ENCODE peak calls at places on chromosomes 1 and 21, in eight cellular contexts. One of them, this sample, is unnamed. For H3K36me3, the result is how much of the 10 kb centered on the place peaks cover.

GRCh38 chr21:42737969-42738590 is 84.7 kb downstream of the PDE9A start:
- DNase-seq in psoas muscle: peak
- DNase-seq in left lung: no peak
- DNase-seq in spleen: peak
- DNase-seq in heart left ventricle: peak
- DNase-seq in suprapubic skin: no peak
- DNase-seq in IMR-90: no peak
- DNase-seq in gastrocnemius medialis: no peak
- DNase-seq in this sample: no peak

GRCh38 chr1:48627467-48627866 is 149.2 kb downstream of the BEND5 start:
- DNase-seq in psoas muscle: no peak
- DNase-seq in left lung: no peak
- DNase-seq in spleen: no peak
- DNase-seq in heart left ventricle: no peak
- DNase-seq in suprapubic skin: no peak
- DNase-seq in IMR-90: no peak
- DNase-seq in gastrocnemius medialis: no peak
- DNase-seq in this sample: no peak

GRCh38 chr1:186374313-186375151 is 521 bp downstream of the TPR start:
- DNase-seq in psoas muscle: no peak
- DNase-seq in left lung: no peak
- DNase-seq in spleen: no peak
- DNase-seq in heart left ventricle: peak
- DNase-seq in suprapubic skin: no peak
- DNase-seq in IMR-90: peak
- DNase-seq in gastrocnemius medialis: peak
- DNase-seq in this sample: peak

GRCh38 chr1:201883266-201883665 is 5.4 kb upstream of the SHISA4 start:
- DNase-seq in psoas muscle: no peak
- DNase-seq in left lung: no peak
- DNase-seq in spleen: no peak
- DNase-seq in heart left ventricle: no peak
- DNase-seq in suprapubic skin: no peak
- DNase-seq in IMR-90: no peak
- DNase-seq in gastrocnemius medialis: no peak
- DNase-seq in this sample: no peak

GRCh38 chr1:207920481-207921050 is 9.6 kb upstream of the CD34 start:
- DNase-seq in psoas muscle: no peak
- DNase-seq in left lung: no peak
- DNase-seq in spleen: no peak
- DNase-seq in heart left ventricle: no peak
- DNase-seq in suprapubic skin: no peak
- DNase-seq in IMR-90: no peak
- DNase-seq in gastrocnemius medialis: no peak
- DNase-seq in this sample: no peak

GRCh38 chr1:74534241-74534640 is 21.8 kb upstream of the LRRC53 start:
- DNase-seq in psoas muscle: no peak
- DNase-seq in left lung: no peak
- DNase-seq in spleen: no peak
- DNase-seq in heart left ventricle: no peak
- DNase-seq in suprapubic skin: no peak
- DNase-seq in IMR-90: no peak
- DNase-seq in gastrocnemius medialis: no peak
- DNase-seq in this sample: no peak

GRCh38 chr21:34640858-34641257 is 25.9 kb upstream of the RCAN1 start:
- DNase-seq in psoas muscle: no peak
- DNase-seq in left lung: no peak
- DNase-seq in spleen: no peak
- DNase-seq in heart left ventricle: no peak
- DNase-seq in suprapubic skin: no peak
- DNase-seq in IMR-90: peak
- DNase-seq in gastrocnemius medialis: no peak
- DNase-seq in this sample: no peak

GRCh38 chr1:117237701-117238413 is 27.1 kb upstream of the VTCN1 start:
- DNase-seq in psoas muscle: no peak
- DNase-seq in left lung: no peak
- DNase-seq in spleen: no peak
- DNase-seq in heart left ventricle: no peak
- DNase-seq in suprapubic skin: no peak
- DNase-seq in IMR-90: no peak
- DNase-seq in gastrocnemius medialis: no peak
- DNase-seq in this sample: no peak

GRCh38 chr1:24426738-24427468 is 11.3 kb downstream of the NIPAL3 start:
- DNase-seq in psoas muscle: no peak
- DNase-seq in left lung: no peak
- DNase-seq in spleen: no peak
- DNase-seq in heart left ventricle: no peak
- DNase-seq in suprapubic skin: no peak
- DNase-seq in IMR-90: no peak
- DNase-seq in gastrocnemius medialis: no peak
- DNase-seq in this sample: no peak

GRCh38 chr1:186620951-186621350 is 59.3 kb downstream of the PTGS2 start:
- DNase-seq in psoas muscle: no peak
- DNase-seq in left lung: no peak
- DNase-seq in spleen: no peak
- DNase-seq in heart left ventricle: no peak
- DNase-seq in suprapubic skin: no peak
- DNase-seq in IMR-90: peak
- DNase-seq in gastrocnemius medialis: no peak
- DNase-seq in this sample: no peak

GRCh38 chr21:13937236-13937635 is 273.5 kb downstream of the LIPI start:
- DNase-seq in psoas muscle: no peak
- DNase-seq in left lung: no peak
- DNase-seq in spleen: no peak
- DNase-seq in heart left ventricle: no peak
- DNase-seq in suprapubic skin: no peak
- DNase-seq in IMR-90: no peak
- DNase-seq in gastrocnemius medialis: no peak
- DNase-seq in this sample: no peak

GRCh38 chr21:41638201-41638790 is 128.6 kb downstream of the RIPK4 start:
- DNase-seq in psoas muscle: no peak
- DNase-seq in left lung: no peak
- DNase-seq in spleen: no peak
- DNase-seq in heart left ventricle: no peak
- DNase-seq in suprapubic skin: no peak
- DNase-seq in IMR-90: no peak
- DNase-seq in gastrocnemius medialis: no peak
- DNase-seq in this sample: no peak

GRCh38 chr1:56901720-56902119 is 47.1 kb downstream of the C8A start:
- DNase-seq in psoas muscle: no peak
- DNase-seq in left lung: no peak
- DNase-seq in spleen: no peak
- DNase-seq in heart left ventricle: no peak
- DNase-seq in suprapubic skin: no peak
- DNase-seq in IMR-90: peak
- DNase-seq in gastrocnemius medialis: no peak
- DNase-seq in this sample: no peak

GRCh38 chr1:159924791-159925712 is at the start of gene TAGLN2:
- DNase-seq in psoas muscle: peak
- DNase-seq in left lung: peak
- DNase-seq in spleen: peak
- DNase-seq in heart left ventricle: peak
- DNase-seq in suprapubic skin: peak
- DNase-seq in IMR-90: peak
- DNase-seq in gastrocnemius medialis: peak
- DNase-seq in this sample: peak
- TF ChIP-seq CTCF in psoas muscle: no peak
- TF ChIP-seq CTCF in left lung: no peak
- TF ChIP-seq CTCF in spleen: no peak
- TF ChIP-seq CTCF in heart left ventricle: no peak
- TF ChIP-seq CTCF in suprapubic skin: no peak
- TF ChIP-seq CTCF in IMR-90: no peak
- TF ChIP-seq CTCF in gastrocnemius medialis: no peak
- TF ChIP-seq CTCF in this sample: no peak

GRCh38 chr1:223803211-223803610 is 42.5 kb downstream of the TP53BP2 start:
- DNase-seq in psoas muscle: no peak
- DNase-seq in left lung: no peak
- DNase-seq in spleen: no peak
- DNase-seq in heart left ventricle: no peak
- DNase-seq in suprapubic skin: no peak
- DNase-seq in IMR-90: no peak
- DNase-seq in gastrocnemius medialis: no peak
- DNase-seq in this sample: no peak
- H3K36me3 ChIP-seq in psoas muscle: half or more
- H3K36me3 ChIP-seq in left lung: half or more
- H3K36me3 ChIP-seq in spleen: half or more
- H3K36me3 ChIP-seq in heart left ventricle: half or more
- H3K36me3 ChIP-seq in suprapubic skin: half or more
- H3K36me3 ChIP-seq in IMR-90: under half
- H3K36me3 ChIP-seq in gastrocnemius medialis: under half
- H3K36me3 ChIP-seq in this sample: half or more

GRCh38 chr1:14113841-14114567 is 414.0 kb downstream of the PRDM2 start:
- DNase-seq in psoas muscle: peak
- DNase-seq in left lung: peak
- DNase-seq in spleen: no peak
- DNase-seq in heart left ventricle: peak
- DNase-seq in suprapubic skin: no peak
- DNase-seq in IMR-90: peak
- DNase-seq in gastrocnemius medialis: no peak
- DNase-seq in this sample: peak
- TF ChIP-seq CTCF in psoas muscle: no peak
- TF ChIP-seq CTCF in left lung: peak
- TF ChIP-seq CTCF in spleen: peak
- TF ChIP-seq CTCF in heart left ventricle: peak
- TF ChIP-seq CTCF in suprapubic skin: no peak
- TF ChIP-seq CTCF in IMR-90: no peak
- TF ChIP-seq CTCF in gastrocnemius medialis: no peak
- TF ChIP-seq CTCF in this sample: peak

GRCh38 chr1:193121616-193122593 is at the start of gene CDC73:
- DNase-seq in psoas muscle: peak
- DNase-seq in left lung: peak
- DNase-seq in spleen: peak
- DNase-seq in heart left ventricle: peak
- DNase-seq in suprapubic skin: peak
- DNase-seq in IMR-90: peak
- DNase-seq in gastrocnemius medialis: peak
- DNase-seq in this sample: peak
- H3K36me3 ChIP-seq in psoas muscle: under half
- H3K36me3 ChIP-seq in left lung: under half
- H3K36me3 ChIP-seq in spleen: under half
- H3K36me3 ChIP-seq in heart left ventricle: under half
- H3K36me3 ChIP-seq in suprapubic skin: under half
- H3K36me3 ChIP-seq in IMR-90: under half
- H3K36me3 ChIP-seq in gastrocnemius medialis: under half
- H3K36me3 ChIP-seq in this sample: under half

GRCh38 chr1:33428661-33429060 is 2.2 kb downstream of the PHC2 start:
- DNase-seq in psoas muscle: no peak
- DNase-seq in left lung: no peak
- DNase-seq in spleen: no peak
- DNase-seq in heart left ventricle: no peak
- DNase-seq in suprapubic skin: no peak
- DNase-seq in IMR-90: no peak
- DNase-seq in gastrocnemius medialis: no peak
- DNase-seq in this sample: no peak

GRCh38 chr1:33429332-33429731 is 1.6 kb downstream of the PHC2 start:
- DNase-seq in psoas muscle: no peak
- DNase-seq in left lung: no peak
- DNase-seq in spleen: no peak
- DNase-seq in heart left ventricle: no peak
- DNase-seq in suprapubic skin: no peak
- DNase-seq in IMR-90: no peak
- DNase-seq in gastrocnemius medialis: no peak
- DNase-seq in this sample: no peak

GRCh38 chr1:33433509-33434362 is 2.8 kb upstream of the PHC2 start:
- DNase-seq in psoas muscle: peak
- DNase-seq in left lung: peak
- DNase-seq in spleen: no peak
- DNase-seq in heart left ventricle: peak
- DNase-seq in suprapubic skin: peak
- DNase-seq in IMR-90: peak
- DNase-seq in gastrocnemius medialis: peak
- DNase-seq in this sample: no peak

GRCh38 chr1:33429846-33430750 is 797 bp downstream of the PHC2 start:
- DNase-seq in psoas muscle: peak
- DNase-seq in left lung: peak
- DNase-seq in spleen: peak
- DNase-seq in heart left ventricle: peak
- DNase-seq in suprapubic skin: peak
- DNase-seq in IMR-90: no peak
- DNase-seq in gastrocnemius medialis: no peak
- DNase-seq in this sample: peak

GRCh38 chr1:33430751-33431593 is at the start of gene PHC2:
- DNase-seq in psoas muscle: peak
- DNase-seq in left lung: peak
- DNase-seq in spleen: peak
- DNase-seq in heart left ventricle: peak
- DNase-seq in suprapubic skin: peak
- DNase-seq in IMR-90: peak
- DNase-seq in gastrocnemius medialis: peak
- DNase-seq in this sample: peak
- TF ChIP-seq CTCF in psoas muscle: peak
- TF ChIP-seq CTCF in left lung: peak
- TF ChIP-seq CTCF in spleen: no peak
- TF ChIP-seq CTCF in heart left ventricle: peak
- TF ChIP-seq CTCF in suprapubic skin: no peak
- TF ChIP-seq CTCF in IMR-90: peak
- TF ChIP-seq CTCF in gastrocnemius medialis: peak
- TF ChIP-seq CTCF in this sample: no peak

DNA sequence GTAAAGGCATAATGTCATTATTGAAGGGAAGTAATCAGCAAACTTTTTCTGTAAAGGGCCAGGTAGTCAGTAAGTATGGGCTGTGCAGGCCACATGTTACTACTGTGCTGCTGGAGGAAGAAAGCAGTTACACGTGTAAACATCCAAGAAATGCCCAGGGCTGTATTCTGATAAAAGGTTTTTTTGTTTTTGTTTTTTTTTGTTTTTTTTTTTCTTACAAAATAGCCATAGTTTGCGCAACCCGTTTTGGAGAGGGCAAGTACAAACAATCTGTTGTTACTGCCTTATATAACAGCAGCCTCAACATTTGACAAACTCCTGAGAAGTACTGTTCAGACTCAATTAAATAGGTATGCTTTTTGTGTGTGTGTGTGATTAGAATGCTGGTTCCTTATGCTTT is 26.7 kb upstream of the MTMR11 start:
- DNase-seq in psoas muscle: no peak
- DNase-seq in left lung: no peak
- DNase-seq in spleen: no peak
- DNase-seq in heart left ventricle: no peak
- DNase-seq in suprapubic skin: no peak
- DNase-seq in IMR-90: no peak
- DNase-seq in gastrocnemius medialis: no peak
- DNase-seq in this sample: no peak
- H3K36me3 ChIP-seq in psoas muscle: half or more
- H3K36me3 ChIP-seq in left lung: half or more
- H3K36me3 ChIP-seq in spleen: half or more
- H3K36me3 ChIP-seq in heart left ventricle: half or more
- H3K36me3 ChIP-seq in suprapubic skin: half or more
- H3K36me3 ChIP-seq in IMR-90: under half
- H3K36me3 ChIP-seq in gastrocnemius medialis: under half
- H3K36me3 ChIP-seq in this sample: half or more

GRCh38 chr1:223670458-223671159 is 5.1 kb upstream of the CAPN8 start:
- DNase-seq in psoas muscle: no peak
- DNase-seq in left lung: no peak
- DNase-seq in spleen: no peak
- DNase-seq in heart left ventricle: no peak
- DNase-seq in suprapubic skin: no peak
- DNase-seq in IMR-90: peak
- DNase-seq in gastrocnemius medialis: peak
- DNase-seq in this sample: peak
- TF ChIP-seq CTCF in psoas muscle: peak
- TF ChIP-seq CTCF in left lung: peak
- TF ChIP-seq CTCF in spleen: no peak
- TF ChIP-seq CTCF in heart left ventricle: peak
- TF ChIP-seq CTCF in suprapubic skin: no peak
- TF ChIP-seq CTCF in IMR-90: peak
- TF ChIP-seq CTCF in gastrocnemius medialis: peak
- TF ChIP-seq CTCF in this sample: peak